ENCODE peak calls at places on chromosomes 1 and 21, in eight cellular contexts. A is choroid plexus epithelial cell; P is T-helper 1 cell; C is MCF 10A; W is iris pigment epithelial cell; E is H9; N is posterior vena cava; I is stimulated activated naive CD8-positive, alpha-beta T cell treated with anti-CD3 and anti-CD28 coated beads, Interleukin-15, Interleukin-2, amounts not matched to agents 100 U/mL and 50 U/mL, for 24 hours. U is an unnamed sample.

GRCh38 chr21:42051788-42052187 is 19.3 kb upstream of the UMODL1 start:
- DNase-seq in A (no peak), P (no peak), C (no peak), W (no peak), E (no peak), N (peak), I (no peak), U (no peak)

GRCh38 chr21:45802956-45803612 is 159.6 kb downstream of the PCBP3 start:
- DNase-seq in A (no peak), P (no peak), C (no peak), W (no peak), E (no peak), N (no peak), I (no peak), U (peak)

GRCh38 chr1:229952670-229953520 is 114.1 kb upstream of the GALNT2 start:
- DNase-seq in A (no peak), P (no peak), C (no peak), W (peak), E (no peak), N (no peak), I (no peak), U (no peak)

GRCh38 chr1:29291756-29292155 is 55.4 kb downstream of the PTPRU start:
- DNase-seq in A (no peak), P (no peak), C (no peak), W (no peak), E (no peak), N (no peak), I (no peak), U (no peak)

GRCh38 chr21:36105327-36105842 is 29.5 kb upstream of the CBR3 start:
- DNase-seq in A (no peak), P (no peak), C (no peak), W (no peak), E (no peak), N (no peak), I (no peak), U (no peak)

GRCh38 chr1:221174598-221174997 is 295.4 kb downstream of the HLX start:
- DNase-seq in A (no peak), P (no peak), C (no peak), W (peak), E (peak), N (peak), I (no peak), U (peak)

GRCh38 chr1:29235955-29236742 is at the start of gene PTPRU:
- DNase-seq in A (peak), P (peak), C (peak), W (peak), E (peak), N (peak), I (peak), U (peak)

GRCh38 chr1:44035726-44036408 is 4.6 kb upstream of the SLC6A9 start:
- DNase-seq in A (peak), P (no peak), C (no peak), W (peak), E (peak), N (peak), I (no peak), U (peak)

GRCh38 chr1:212683357-212683722 is 16.3 kb downstream of the BATF3 start:
- DNase-seq in A (no peak), P (no peak), C (no peak), W (no peak), E (peak), N (no peak), I (peak), U (no peak)

GRCh38 chr1:172870901-172871606 is 179.7 kb downstream of the TNFSF18 start:
- DNase-seq in A (peak), P (no peak), C (no peak), W (peak), E (no peak), N (no peak), I (no peak), U (no peak)

GRCh38 chr1:205505791-205506190 is 1.3 kb downstream of the CDK18 start:
- DNase-seq in A (no peak), P (no peak), C (peak), W (no peak), E (no peak), N (no peak), I (no peak), U (no peak)

GRCh38 chr1:89519779-89520358 is 4.8 kb upstream of the LRRC8B start:
- DNase-seq in A (peak), P (no peak), C (peak), W (peak), E (no peak), N (no peak), I (peak), U (peak)

GRCh38 chr1:147757015-147757990 is 3.1 kb downstream of the GJA5 start:
- DNase-seq in A (no peak), P (no peak), C (peak), W (no peak), E (no peak), N (no peak), I (no peak), U (no peak)

GRCh38 chr1:158124034-158124433 is 56.7 kb upstream of the CD1D start:
- DNase-seq in A (no peak), P (no peak), C (peak), W (no peak), E (no peak), N (no peak), I (no peak), U (no peak)

GRCh38 chr1:229582011-229582694 is 23.6 kb upstream of the ABCB10 start:
- DNase-seq in A (peak), P (no peak), C (peak), W (peak), E (no peak), N (no peak), I (no peak), U (no peak)

GRCh38 chr1:35539824-35540261 is 17.4 kb downstream of the KIAA0319L start:
- DNase-seq in A (peak), P (no peak), C (no peak), W (peak), E (no peak), N (no peak), I (no peak), U (no peak)

GRCh38 chr21:44291936-44292811 is 6.5 kb downstream of the AIRE start:
- DNase-seq in A (no peak), P (no peak), C (no peak), W (no peak), E (no peak), N (no peak), I (no peak), U (no peak)

GRCh38 chr1:113980120-113980519 is 846 bp downstream of the OLFML3 start:
- DNase-seq in A (no peak), P (no peak), C (no peak), W (no peak), E (no peak), N (peak), I (no peak), U (no peak)

GRCh38 chr1:62304975-62305374 is 14.3 kb downstream of the KANK4 start:
- DNase-seq in A (no peak), P (no peak), C (no peak), W (no peak), E (no peak), N (peak), I (no peak), U (no peak)

GRCh38 chr1:232579461-232579860 is 50.5 kb downstream of the SIPA1L2 start:
- DNase-seq in A (no peak), P (no peak), C (no peak), W (no peak), E (no peak), N (no peak), I (no peak), U (no peak)

GRCh38 chr1:55506686-55507577 is 291.8 kb upstream of the USP24 start:
- DNase-seq in A (peak), P (no peak), C (peak), W (peak), E (no peak), N (no peak), I (no peak), U (no peak)

GRCh38 chr21:38282921-38283320 is 26.1 kb downstream of the KCNJ15 start:
- DNase-seq in A (peak), P (no peak), C (peak), W (peak), E (no peak), N (no peak), I (no peak), U (no peak)

GRCh38 chr1:3078941-3079340 is 9.9 kb downstream of the PRDM16 start:
- DNase-seq in A (no peak), P (no peak), C (no peak), W (no peak), E (no peak), N (no peak), I (no peak), U (no peak)

GRCh38 chr1:46244656-46245371 is 2.7 kb upstream of the RAD54L start:
- DNase-seq in A (peak), P (no peak), C (peak), W (peak), E (no peak), N (no peak), I (no peak), U (peak)